ENCODE peak calls at places on chromosome 20, in seven cellular contexts. G, V, F, A, Y, O and U are unnamed samples.

GRCh38 chr20:39874049-39874893 is 814.8 kb downstream of the MAFB start:
- DNase-seq in V (no peak), A (peak), F (peak), O (no peak), Y (peak), G (peak), U (peak)

GRCh38 chr20:49964964-49965780 is 17.6 kb upstream of the SNAI1 start:
- DNase-seq in F (peak), O (no peak), G (peak), V (no peak), A (peak), Y (no peak), U (no peak)

GRCh38 chr20:12627485-12627884 is 381.3 kb upstream of the SPTLC3 start:
- DNase-seq in G (no peak), A (no peak), F (no peak), Y (no peak), O (no peak), V (no peak), U (no peak)

GRCh38 chr20:5008743-5009142 is 7.4 kb upstream of the SLC23A2 start:
- DNase-seq in V (no peak), G (no peak), A (no peak), F (no peak), O (no peak), Y (peak), U (no peak)

GRCh38 chr20:5118220-5119142 is 1.3 kb downstream of the PCNA start:
- DNase-seq in A (no peak), Y (no peak), O (no peak), G (no peak), F (no peak), V (no peak), U (no peak)

GRCh38 chr20:53001502-53002301 is 29.5 kb downstream of the TSHZ2 start:
- DNase-seq in G (no peak), F (no peak), A (no peak), O (peak), Y (peak), V (no peak), U (no peak)

GRCh38 chr20:37990571-37991151 is 42.6 kb downstream of the TTI1 start:
- DNase-seq in V (no peak), G (peak), Y (peak), A (no peak), F (no peak), O (no peak), U (peak)

GRCh38 chr20:38418509-38419204 is 16.5 kb downstream of the SNHG17 start:
- DNase-seq in G (peak), Y (peak), O (no peak), A (no peak), F (no peak), V (no peak), U (no peak)

GRCh38 chr20:22579711-22580697 is 4.4 kb downstream of the FOXA2 start:
- DNase-seq in V (no peak), A (peak), G (no peak), Y (no peak), O (no peak), F (peak), U (no peak)

GRCh38 chr20:34525709-34526416 is 9.6 kb downstream of the DYNLRB1 start:
- DNase-seq in V (peak), O (peak), F (peak), G (peak), Y (peak), A (no peak), U (peak)

GRCh38 chr20:38872036-38872435 is 54.2 kb upstream of the FAM83D start:
- DNase-seq in O (no peak), Y (no peak), V (no peak), G (no peak), A (no peak), F (no peak), U (no peak)

GRCh38 chr20:48454721-48455490 is 372.9 kb downstream of the PREX1 start:
- DNase-seq in G (no peak), O (no peak), Y (no peak), F (no peak), V (no peak), A (no peak), U (no peak)

GRCh38 chr20:38985060-38985459 is 22.9 kb downstream of the DHX35 start:
- DNase-seq in Y (no peak), G (peak), F (no peak), O (no peak), A (no peak), V (no peak), U (no peak)

GRCh38 chr20:50070361-50070760 is 42.6 kb downstream of the UBE2V1 start:
- DNase-seq in Y (no peak), G (no peak), A (no peak), V (no peak), O (no peak), F (peak), U (no peak)

GRCh38 chr20:4962257-4962855 is 39.0 kb downstream of the SLC23A2 start:
- DNase-seq in F (no peak), G (no peak), O (peak), Y (no peak), A (no peak), V (no peak), U (no peak)

GRCh38 chr20:50110141-50111047 is 2.6 kb downstream of the UBE2V1 start:
- DNase-seq in O (peak), Y (no peak), A (no peak), F (peak), G (no peak), V (no peak), U (no peak)

GRCh38 chr20:17662333-17663039 is 19.6 kb downstream of the RRBP1 start:
- DNase-seq in G (peak), V (no peak), A (no peak), O (no peak), F (no peak), Y (peak), U (peak)

GRCh38 chr20:19817017-19817416 is 59.0 kb downstream of the RIN2 start:
- DNase-seq in A (no peak), F (no peak), O (no peak), V (peak), Y (peak), G (peak), U (no peak)

GRCh38 chr20:60085551-60086132 is 127.4 kb downstream of the CDH26 start:
- DNase-seq in O (no peak), F (peak), Y (no peak), A (peak), V (no peak), G (no peak), U (no peak)

GRCh38 chr20:19936801-19937583 is 80.2 kb upstream of the NAA20 start:
- DNase-seq in V (no peak), O (no peak), G (no peak), A (no peak), Y (no peak), F (no peak), U (no peak)

GRCh38 chr20:47956261-47956995 is 171.1 kb upstream of the SULF2 start:
- DNase-seq in O (no peak), G (no peak), F (no peak), A (no peak), Y (no peak), V (no peak), U (no peak)

GRCh38 chr20:13839421-13840092 is 54.7 kb downstream of the NDUFAF5 start:
- DNase-seq in A (no peak), F (no peak), Y (peak), G (peak), V (peak), O (no peak), U (no peak)

GRCh38 chr20:31260326-31260932 is 3.0 kb downstream of the DEFB115 start:
- DNase-seq in F (peak), A (peak), V (no peak), Y (no peak), G (no peak), O (no peak), U (no peak)

GRCh38 chr20:1827974-1828785 is 67.0 kb upstream of the SIRPA start:
- DNase-seq in G (no peak), V (no peak), O (no peak), Y (no peak), F (no peak), A (no peak), U (no peak)

GRCh38 chr20:25045343-25045712 is 12.6 kb downstream of the ACSS1 start:
- DNase-seq in Y (no peak), O (no peak), A (no peak), F (no peak), G (no peak), V (no peak), U (no peak)

GRCh38 chr20:295804-296203 is 1.6 kb upstream of the ZCCHC3 start:
- DNase-seq in F (no peak), A (no peak), O (no peak), Y (no peak), G (no peak), V (no peak), U (no peak)

GRCh38 chr20:297098-297924 is at the start of gene ZCCHC3:
- DNase-seq in V (peak), F (peak), A (peak), O (peak), G (peak), Y (peak), U (peak)

GRCh38 chr20:297925-298754 is 770 bp downstream of the ZCCHC3 start:
- DNase-seq in O (peak), F (peak), Y (peak), G (peak), V (no peak), A (peak), U (peak)

GRCh38 chr20:300345-300744 is 3.0 kb downstream of the ZCCHC3 start:
- DNase-seq in Y (no peak), A (peak), G (no peak), O (no peak), F (no peak), V (no peak), U (no peak)

GRCh38 chr20:298755-299391 is 1.5 kb downstream of the ZCCHC3 start:
- DNase-seq in V (no peak), O (no peak), A (no peak), Y (no peak), F (no peak), G (no peak), U (no peak)
- H3K4me3 ChIP-seq in V (peak), O (peak), A (peak), Y (peak), F (peak), G (peak), U (peak)

DNA sequence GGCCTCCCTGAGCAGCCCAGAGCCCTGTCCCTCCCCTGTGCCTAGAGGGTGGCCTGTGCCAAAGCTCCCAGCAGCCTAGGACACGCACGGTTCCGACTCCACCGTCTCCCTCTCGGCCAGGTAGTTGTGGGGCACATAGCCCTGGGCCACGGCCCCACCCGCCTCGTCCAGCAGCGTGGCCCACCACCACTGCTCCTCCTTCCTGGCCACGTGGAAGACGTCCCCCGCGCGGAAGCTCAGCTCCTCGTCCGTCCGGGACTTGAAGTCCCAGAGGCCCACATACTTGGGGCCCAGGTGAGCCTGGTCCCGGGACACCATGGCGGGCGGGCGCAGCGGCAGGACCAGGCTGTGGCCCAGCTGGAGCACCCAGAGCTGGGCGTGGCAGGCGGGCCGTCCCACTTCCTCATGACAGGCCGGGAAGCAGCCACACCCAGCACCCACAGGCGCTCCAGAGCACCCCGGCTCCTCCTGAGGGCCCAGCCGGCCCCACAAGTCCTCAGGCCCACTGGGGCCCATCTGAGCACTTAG is at the start of gene PTK6:
- DNase-seq in A (no peak), G (no peak), F (no peak), Y (no peak), V (no peak), O (no peak), U (no peak)
- H3K4me3 ChIP-seq in A (peak), G (peak), F (peak), Y (peak), V (peak), O (peak), U (peak)

GRCh38 chr20:64049060-64049886 is at the start of gene SOX18:
- DNase-seq in A (peak), F (peak), G (peak), Y (peak), V (no peak), O (no peak), U (no peak)

GRCh38 chr20:64048402-64049044 is 916 bp downstream of the SOX18 start:
- DNase-seq in F (no peak), O (no peak), A (peak), G (peak), V (no peak), Y (no peak), U (no peak)

GRCh38 chr20:64049887-64050260 is 435 bp upstream of the SOX18 start:
- DNase-seq in G (no peak), O (no peak), Y (no peak), F (no peak), V (no peak), A (no peak), U (no peak)

GRCh38 chr20:64047046-64047389 is 2.4 kb downstream of the SOX18 start:
- DNase-seq in A (no peak), O (no peak), F (no peak), G (no peak), Y (no peak), V (no peak), U (no peak)

GRCh38 chr20:64047968-64048401 is 1.5 kb downstream of the SOX18 start:
- DNase-seq in G (peak), O (no peak), V (no peak), Y (no peak), A (peak), F (no peak), U (no peak)
- H3K4me3 ChIP-seq in G (no peak), O (no peak), V (no peak), Y (no peak), A (peak), F (no peak), U (peak)

DNA sequence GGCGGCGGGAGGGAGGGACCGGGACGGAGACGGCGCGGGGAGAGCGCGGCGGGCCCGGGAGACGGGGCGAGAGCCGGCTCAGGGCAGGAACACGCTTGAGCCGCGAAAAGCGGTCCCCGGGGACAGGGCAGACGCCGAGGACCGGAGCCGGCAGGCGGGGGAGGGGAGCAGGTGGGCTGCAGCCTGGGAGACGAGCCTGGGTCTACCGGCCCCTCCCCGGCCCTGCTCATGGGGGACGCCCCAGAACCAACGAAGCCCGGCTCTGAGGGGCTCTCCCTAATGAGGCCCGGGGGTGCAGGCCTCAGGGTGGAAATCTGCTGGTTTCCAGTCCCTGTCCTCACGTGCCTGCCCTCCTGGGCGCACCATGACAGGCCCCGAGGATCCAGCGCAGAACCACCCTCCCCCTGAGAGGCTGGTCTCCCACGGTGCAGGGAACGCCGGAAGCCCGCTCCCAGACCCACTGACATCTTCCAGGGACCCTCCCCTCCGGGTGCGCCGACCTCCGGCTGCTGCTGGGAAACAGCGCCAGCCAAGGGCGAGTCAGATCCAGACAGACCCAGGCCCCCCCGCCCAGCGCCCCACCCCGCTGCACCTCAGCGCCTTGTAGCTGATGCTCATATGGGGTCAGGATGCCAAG is 568 bp upstream of the EEF1A2 start:
- DNase-seq in V (no peak), F (no peak), G (no peak), A (no peak), O (no peak), Y (no peak), U (no peak)
- H3K4me3 ChIP-seq in V (no peak), F (peak), G (peak), A (peak), O (no peak), Y (peak), U (peak)

DNA sequence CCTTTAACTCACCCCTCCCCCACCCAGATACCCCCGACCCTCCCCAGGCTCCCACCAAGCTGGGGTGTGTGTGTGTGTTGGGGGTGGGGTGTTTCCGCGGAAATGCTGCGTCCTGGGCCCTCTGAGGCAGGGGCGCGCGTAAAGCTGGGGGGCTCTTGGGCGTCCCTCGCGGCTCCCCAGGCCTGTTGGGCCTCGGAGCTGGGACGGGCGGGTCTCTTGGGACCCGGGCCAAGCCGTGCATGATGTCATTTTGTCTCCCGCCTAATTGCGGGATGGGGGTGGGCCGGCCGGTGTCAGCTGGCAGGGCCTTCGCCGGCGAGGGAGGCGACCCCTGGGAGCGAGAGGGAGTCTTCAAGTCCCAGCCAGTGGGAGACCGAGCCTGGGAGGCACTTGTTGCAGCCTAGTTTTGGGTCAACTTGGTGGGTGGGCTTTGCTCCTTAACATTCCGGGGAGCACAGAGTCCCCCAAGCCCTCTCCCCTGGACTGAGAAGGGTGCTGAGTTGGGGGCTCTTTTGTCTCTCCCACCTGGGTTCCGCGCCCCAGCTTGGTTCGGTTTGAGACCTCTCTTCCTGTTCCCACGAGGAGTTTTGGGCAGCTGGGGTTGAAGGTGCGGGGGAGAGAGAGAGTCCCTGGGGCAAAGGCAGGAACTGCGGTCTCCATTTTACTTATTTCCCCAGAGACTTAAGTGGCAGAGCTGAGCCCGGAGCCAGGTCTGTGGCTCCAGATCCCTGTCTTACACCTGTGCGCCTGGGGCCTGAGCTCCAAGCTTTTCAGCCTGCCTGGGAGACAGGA is 623 bp downstream of the MYBL2 start:
- DNase-seq in O (no peak), F (peak), A (peak), V (no peak), G (peak), Y (no peak), U (no peak)
- H3K4me3 ChIP-seq in O (no peak), F (peak), A (peak), V (peak), G (peak), Y (peak), U (no peak)

GRCh38 chr20:63953764-63954429 is 2.3 kb downstream of the UCKL1 start:
- DNase-seq in A (no peak), F (no peak), O (no peak), Y (no peak), G (no peak), V (no peak), U (no peak)
- H3K4me3 ChIP-seq in A (no peak), F (no peak), O (no peak), Y (no peak), G (no peak), V (no peak), U (peak)